ENCODE peak calls at places on chromosomes 2 and 18, in five cellular contexts. V is A549, G is IMR-90, C is heart left ventricle, T is gastrocnemius medialis. H is an unnamed sample.

GRCh38 chr2:219352448-219353023 is 20.0 kb upstream of the RESP18 start:
- DNase-seq in V (peak), G (peak), C (peak), T (no peak), H (peak)

GRCh38 chr2:161005170-161005569 is 155.1 kb upstream of the TANK start:
- DNase-seq in V (no peak), G (no peak), C (no peak), T (no peak), H (no peak)

GRCh38 chr2:202071107-202071506 is 1.9 kb upstream of the KIAA2012 start:
- DNase-seq in V (no peak), G (no peak), C (no peak), T (no peak), H (no peak)

GRCh38 chr2:36780231-36780808 is 83.8 kb downstream of the VIT start:
- DNase-seq in V (peak), G (peak), C (no peak), T (no peak), H (peak)

GRCh38 chr18:5180254-5180653 is 16.8 kb downstream of the AKAIN1 start:
- DNase-seq in V (no peak), G (no peak), C (no peak), T (no peak), H (no peak)

GRCh38 chr2:159091381-159091780 is 122.9 kb downstream of the TANC1 start:
- DNase-seq in V (no peak), G (peak), C (no peak), T (no peak), H (no peak)

GRCh38 chr2:159904127-159904564 is 106.1 kb upstream of the CD302 start:
- DNase-seq in V (no peak), G (no peak), C (peak), T (no peak), H (peak)

GRCh38 chr18:31273812-31274527 is 44.0 kb upstream of the DSG1 start:
- DNase-seq in V (no peak), G (no peak), C (no peak), T (no peak), H (no peak)

GRCh38 chr2:208315081-208315788 is 49.2 kb downstream of the PIKFYVE start:
- DNase-seq in V (no peak), G (peak), C (no peak), T (peak), H (peak)

GRCh38 chr2:228703099-228703498 is 521.6 kb upstream of the SPHKAP start:
- DNase-seq in V (no peak), G (no peak), C (no peak), T (no peak), H (no peak)

GRCh38 chr18:46856975-46857374 is 60.3 kb downstream of the PIAS2 start:
- DNase-seq in V (no peak), G (no peak), C (no peak), T (no peak), H (no peak)

GRCh38 chr2:80887923-80888322 is 583.4 kb upstream of the LRRTM1 start:
- DNase-seq in V (no peak), G (no peak), C (no peak), T (no peak), H (no peak)

GRCh38 chr2:77552956-77553355 is 30.8 kb upstream of the LRRTM4 start:
- DNase-seq in V (no peak), G (no peak), C (no peak), T (no peak), H (no peak)

GRCh38 chr2:160650196-160651108 is 156.8 kb upstream of the RBMS1 start:
- DNase-seq in V (no peak), G (no peak), C (no peak), T (no peak), H (no peak)

GRCh38 chr18:47287911-47288635 is 36.6 kb upstream of the SKOR2 start:
- DNase-seq in V (no peak), G (no peak), C (no peak), T (no peak), H (no peak)

GRCh38 chr2:159124441-159124911 is 156.0 kb downstream of the TANC1 start:
- DNase-seq in V (peak), G (peak), C (no peak), T (no peak), H (no peak)

GRCh38 chr2:9378433-9379371 is 44.6 kb downstream of the ITGB1BP1 start:
- DNase-seq in V (peak), G (peak), C (peak), T (peak), H (peak)

GRCh38 chr2:190980630-190981214 is 33.2 kb downstream of the STAT1 start:
- DNase-seq in V (no peak), G (no peak), C (no peak), T (no peak), H (no peak)

GRCh38 chr2:100309973-100310719 is 12.2 kb downstream of the LONRF2 start:
- DNase-seq in V (no peak), G (no peak), C (no peak), T (no peak), H (no peak)

GRCh38 chr2:42569883-42570282 is 1.5 kb downstream of the MTA3 start:
- DNase-seq in V (no peak), G (no peak), C (no peak), T (no peak), H (no peak)

GRCh38 chr2:123438277-123439050 is 586.6 kb upstream of the CNTNAP5 start:
- DNase-seq in V (no peak), G (no peak), C (no peak), T (no peak), H (no peak)

GRCh38 chr2:121804340-121804739 is 48.9 kb downstream of the TSN start:
- DNase-seq in V (no peak), G (peak), C (no peak), T (no peak), H (no peak)

GRCh38 chr2:11370377-11371098 is 26.1 kb upstream of the ROCK2 start:
- DNase-seq in V (peak), G (peak), C (no peak), T (no peak), H (no peak)

GRCh38 chr2:127606594-127607398 is 39.2 kb upstream of the GPR17 start:
- DNase-seq in V (no peak), G (no peak), C (no peak), T (no peak), H (peak)

GRCh38 chr18:69658137-69658536 is 257.4 kb downstream of the DOK6 start:
- DNase-seq in V (no peak), G (peak), C (no peak), T (no peak), H (no peak)

GRCh38 chr2:66874411-66874810 is 439.5 kb downstream of the MEIS1 start:
- DNase-seq in V (no peak), G (peak), C (no peak), T (no peak), H (no peak)

GRCh38 chr2:66872926-66873714 is 438.2 kb downstream of the MEIS1 start:
- DNase-seq in V (no peak), G (no peak), C (no peak), T (no peak), H (no peak)

GRCh38 chr2:66872056-66872821 is 437.3 kb downstream of the MEIS1 start:
- DNase-seq in V (no peak), G (peak), C (no peak), T (no peak), H (no peak)

DNA sequence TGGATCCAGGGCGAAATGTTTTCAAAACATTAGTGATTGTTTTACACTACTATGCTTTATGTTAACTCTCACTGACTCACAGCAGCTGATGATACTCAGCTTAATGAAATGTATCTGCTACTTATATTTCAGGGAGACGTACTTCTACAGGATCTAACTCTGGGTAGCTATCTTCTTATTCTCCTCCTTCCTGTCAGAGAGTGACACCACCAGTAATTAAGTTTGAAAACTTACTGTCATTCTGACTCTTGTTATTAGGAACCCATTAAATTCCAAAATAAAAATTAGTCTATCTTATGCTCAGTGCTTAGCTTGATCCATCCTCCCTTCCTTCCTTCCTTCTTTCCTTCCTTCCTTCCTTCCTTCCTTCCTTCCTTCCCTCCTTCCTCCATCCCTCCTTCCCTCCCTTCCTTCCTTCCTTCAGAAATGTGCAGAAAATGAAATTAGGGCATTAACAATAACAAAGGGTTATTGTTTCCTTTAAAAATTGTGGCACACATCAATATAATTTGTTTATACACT is 441.1 kb downstream of the MEIS1 start:
- DNase-seq in V (no peak), G (peak), C (no peak), T (no peak), H (no peak)
- H3K4me3 ChIP-seq in V (no peak), G (no peak), C (no peak), T (no peak), H (no peak)

DNA sequence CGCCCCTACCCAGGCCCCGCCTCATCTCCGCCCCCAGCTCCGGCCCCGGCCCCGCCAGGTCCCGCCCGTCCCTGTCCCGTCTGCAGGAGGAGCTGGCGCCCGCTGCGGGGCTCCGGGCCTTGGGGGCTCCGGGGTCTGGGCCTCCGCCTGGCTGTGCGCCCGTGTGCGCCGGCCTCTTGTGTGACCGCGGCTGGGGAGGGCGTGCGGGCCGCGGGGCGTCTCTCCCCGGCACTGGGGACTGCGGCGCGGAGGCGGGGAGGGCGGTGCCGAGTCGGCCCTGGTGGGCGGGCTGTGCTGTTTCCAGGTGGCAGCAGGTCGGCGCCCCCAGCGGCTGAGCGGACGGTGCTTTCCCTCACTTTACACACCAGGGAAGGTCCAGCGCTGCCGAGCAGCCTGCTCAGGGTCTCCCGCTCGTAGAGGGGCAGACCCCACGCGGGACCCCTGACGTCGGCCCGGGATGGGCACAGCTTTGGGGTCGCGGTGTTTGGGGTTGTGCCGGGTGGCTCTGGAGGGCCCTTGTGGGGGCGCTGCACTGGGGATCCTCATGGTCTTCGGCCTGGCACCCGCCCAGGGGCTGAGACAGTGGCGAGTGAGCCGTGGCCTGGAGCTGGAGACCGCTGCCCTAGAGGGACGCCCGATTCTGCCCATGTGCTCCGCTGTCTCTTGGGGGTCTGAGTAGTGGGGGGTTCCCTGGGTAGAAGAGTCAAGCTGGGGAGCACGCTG is 727 bp downstream of the ING5 start:
- DNase-seq in V (peak), G (peak), C (peak), T (peak), H (peak)
- TF ChIP-seq POLR2A in V (no peak), G (no peak), C (no peak), T (no peak), H (no peak)

GRCh38 chr2:204110250-204111183 is 174.0 kb downstream of the ICOS start:
- DNase-seq in V (no peak), G (no peak), C (no peak), T (no peak), H (no peak)

GRCh38 chr2:204104821-204105220 is 168.3 kb downstream of the ICOS start:
- DNase-seq in V (no peak), G (no peak), C (no peak), T (no peak), H (no peak)

GRCh38 chr2:204109681-204110080 is 173.1 kb downstream of the ICOS start:
- DNase-seq in V (no peak), G (no peak), C (no peak), T (no peak), H (no peak)

GRCh38 chr2:204108874-204109295 is 172.3 kb downstream of the ICOS start:
- DNase-seq in V (no peak), G (no peak), C (no peak), T (no peak), H (no peak)

DNA sequence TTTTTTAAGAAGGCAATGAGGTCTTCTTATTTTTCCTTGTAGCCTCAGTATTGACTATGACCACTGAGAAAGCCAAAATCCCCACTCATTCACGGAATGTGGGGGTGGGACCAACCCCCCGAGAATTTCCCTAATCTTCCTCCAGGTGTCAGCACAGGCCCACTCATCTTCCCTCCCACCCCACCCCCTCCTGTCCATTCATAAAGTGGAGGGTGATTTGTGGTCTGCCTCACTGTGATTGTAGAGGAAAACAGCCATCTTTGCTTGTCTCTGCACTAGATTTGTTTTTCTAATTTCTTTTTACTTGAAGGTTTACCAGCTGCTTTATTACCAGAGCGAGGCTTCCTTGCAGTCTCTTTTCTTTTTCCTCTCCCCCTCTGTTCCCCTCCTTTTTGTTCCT is 171.7 kb downstream of the ICOS start:
- DNase-seq in V (peak), G (no peak), C (no peak), T (no peak), H (no peak)
- TF ChIP-seq CTCF in V (peak), G (no peak), C (peak), T (no peak), H (no peak)

DNA sequence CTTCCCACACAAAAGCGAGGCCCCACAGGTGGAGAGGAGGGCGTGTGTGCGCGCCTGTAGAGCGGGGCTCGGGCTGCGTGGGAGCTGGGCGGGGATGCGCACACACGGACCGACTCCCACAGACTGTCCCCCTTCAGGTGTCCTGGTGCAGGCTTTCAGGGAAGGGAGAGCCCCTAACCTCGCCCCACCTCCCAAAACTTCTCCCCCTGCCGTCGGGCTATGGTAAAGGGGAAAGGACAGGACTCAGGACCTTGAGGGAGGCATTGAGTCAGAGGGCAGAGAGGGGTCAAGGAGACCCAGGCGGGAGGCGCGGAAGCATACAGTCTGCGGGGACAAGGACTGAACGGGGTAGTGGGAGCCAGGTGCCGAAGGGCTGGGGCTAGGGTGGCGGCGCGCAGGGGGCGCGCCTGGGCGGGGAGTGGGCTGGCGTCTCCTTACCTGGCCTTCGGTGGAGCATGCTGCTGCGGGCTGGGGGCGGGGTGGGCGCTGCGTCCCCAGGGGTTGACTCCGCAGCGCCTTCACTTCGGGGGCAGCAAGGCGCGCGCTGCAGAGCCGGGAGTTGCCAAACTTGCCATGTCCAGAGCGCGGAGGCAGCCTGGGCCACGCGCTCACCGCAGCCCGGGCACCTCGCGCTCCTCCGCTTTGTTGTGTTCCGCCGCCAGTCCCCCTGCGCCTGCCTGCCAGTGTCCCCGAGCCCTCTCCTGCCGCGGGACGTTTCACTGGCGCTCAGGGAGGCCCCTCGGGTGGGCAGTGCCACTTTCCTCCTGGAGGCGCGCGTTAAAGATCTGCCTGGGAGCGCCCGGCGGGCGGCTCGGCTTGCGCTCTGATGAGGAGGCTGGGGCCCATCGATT is 302.0 kb downstream of the NCKAP5 start:
- DNase-seq in V (peak), G (no peak), C (peak), T (no peak), H (peak)
- H3K4me3 ChIP-seq in V (peak), G (peak), C (peak), T (peak), H (peak)

H was measured in lower leg skin.